ENCODE peak calls at places on chromosomes 3 and 15, in four cellular contexts. One of them, this sample, is unnamed.

GRCh38 chr3:194168994-194169393 is 33.0 kb downstream of the HES1 start:
- DNase-seq in cortex of kidney: no peak
- DNase-seq in GM20000: no peak
- DNase-seq in dermis blood vessel endothelial cell: no peak
- DNase-seq in this sample: no peak

GRCh38 chr15:69600556-69601085 is 148.0 kb downstream of the RPLP1 start:
- DNase-seq in cortex of kidney: no peak
- DNase-seq in GM20000: no peak
- DNase-seq in dermis blood vessel endothelial cell: no peak
- DNase-seq in this sample: no peak

GRCh38 chr15:77525411-77525811 is 104.7 kb downstream of the HMG20A start:
- DNase-seq in cortex of kidney: no peak
- DNase-seq in GM20000: no peak
- DNase-seq in dermis blood vessel endothelial cell: no peak
- DNase-seq in this sample: no peak

GRCh38 chr3:190321789-190322603 is at the start of gene CLDN1:
- DNase-seq in cortex of kidney: no peak
- DNase-seq in GM20000: peak
- DNase-seq in dermis blood vessel endothelial cell: peak
- DNase-seq in this sample: peak

GRCh38 chr3:114128231-114128630 is 50.6 kb downstream of the DRD3 start:
- DNase-seq in cortex of kidney: no peak
- DNase-seq in GM20000: no peak
- DNase-seq in dermis blood vessel endothelial cell: peak
- DNase-seq in this sample: no peak

GRCh38 chr3:66481071-66482001 is 19.5 kb downstream of the LRIG1 start:
- DNase-seq in cortex of kidney: no peak
- DNase-seq in GM20000: no peak
- DNase-seq in dermis blood vessel endothelial cell: no peak
- DNase-seq in this sample: no peak

GRCh38 chr15:66849393-66849745 is 147.3 kb downstream of the SMAD6 start:
- DNase-seq in cortex of kidney: no peak
- DNase-seq in GM20000: no peak
- DNase-seq in dermis blood vessel endothelial cell: no peak
- DNase-seq in this sample: no peak

GRCh38 chr3:129226374-129226773 is 23.0 kb upstream of the COPG1 start:
- DNase-seq in cortex of kidney: no peak
- DNase-seq in GM20000: no peak
- DNase-seq in dermis blood vessel endothelial cell: peak
- DNase-seq in this sample: no peak

GRCh38 chr3:5160926-5161858 is 26.3 kb upstream of the EDEM1 start:
- DNase-seq in cortex of kidney: no peak
- DNase-seq in GM20000: no peak
- DNase-seq in dermis blood vessel endothelial cell: no peak
- DNase-seq in this sample: no peak

GRCh38 chr3:195546130-195546560 is 3.0 kb upstream of the PPP1R2 start:
- DNase-seq in cortex of kidney: no peak
- DNase-seq in GM20000: no peak
- DNase-seq in dermis blood vessel endothelial cell: peak
- DNase-seq in this sample: no peak

GRCh38 chr3:94936023-94936580 is 873.2 kb downstream of the NSUN3 start:
- DNase-seq in cortex of kidney: no peak
- DNase-seq in GM20000: peak
- DNase-seq in dermis blood vessel endothelial cell: no peak
- DNase-seq in this sample: no peak

GRCh38 chr3:144488927-144489326 is 517.3 kb downstream of the DIPK2A start:
- DNase-seq in cortex of kidney: no peak
- DNase-seq in GM20000: no peak
- DNase-seq in dermis blood vessel endothelial cell: no peak
- DNase-seq in this sample: no peak

GRCh38 chr3:133478624-133479023 is 78.8 kb downstream of the BFSP2 start:
- DNase-seq in cortex of kidney: no peak
- DNase-seq in GM20000: no peak
- DNase-seq in dermis blood vessel endothelial cell: no peak
- DNase-seq in this sample: no peak

This sample was measured in CD8-positive, alpha-beta memory T cell.